ENCODE peak calls at places on chromosomes 5 and 9, in nine cellular contexts. T is posterior vena cava; Z is ACHN; H is naive thymus-derived CD4-positive, alpha-beta T cell; M is breast epithelium; O is mucosa of descending colon; G is NCI-H1930; R is GM12878; Q is NCI-H1436. X is an unnamed sample.

GRCh38 chr5:28523887-28524637 is 1485.7 kb upstream of the CDH9 start:
- DNase-seq in T (no peak), Z (no peak), H (no peak), M (no peak), O (no peak), G (no peak), R (no peak), Q (no peak), X (no peak)

GRCh38 chr9:128249914-128250838 is 25.6 kb downstream of the GOLGA2 start:
- DNase-seq in T (peak; percentile 96), Z (peak; percentile 13), H (peak; percentile 96), M (peak; percentile 93), O (peak; percentile 98), G (peak; percentile 81), R (peak; percentile 25), Q (no peak), X (peak; percentile 99)

GRCh38 chr5:1005904-1006655 is 2.5 kb upstream of the NKD2 start:
- DNase-seq in T (peak; percentile 59), Z (no peak), H (no peak), M (peak; percentile 31), O (peak; percentile 34), G (no peak), R (no peak), Q (no peak), X (peak; percentile 3)

GRCh38 chr9:70465398-70465797 is 50.9 kb upstream of the KLF9 start:
- DNase-seq in T (no peak), Z (no peak), H (no peak), M (no peak), O (no peak), G (no peak), R (no peak), Q (no peak), X (no peak)

GRCh38 chr5:148808864-148809642 is 17.4 kb upstream of the ADRB2 start:
- DNase-seq in T (no peak), Z (no peak), H (peak; percentile 32), M (no peak), O (no peak), G (no peak), R (peak; percentile 58), Q (peak; percentile 44), X (peak; percentile 70)

GRCh38 chr9:100525563-100525962 is 52.3 kb upstream of the CAVIN4 start:
- DNase-seq in T (no peak), Z (no peak), H (no peak), M (no peak), O (no peak), G (no peak), R (no peak), Q (no peak), X (no peak)

GRCh38 chr9:124385623-124386022 is 29.6 kb downstream of the PSMB7 start:
- DNase-seq in T (no peak), Z (no peak), H (no peak), M (no peak), O (no peak), G (no peak), R (no peak), Q (no peak), X (no peak)

GRCh38 chr5:132473608-132474007 is 17.0 kb downstream of the IRF1 start:
- DNase-seq in T (peak; percentile 36), Z (no peak), H (peak; percentile 36), M (no peak), O (peak; percentile 12), G (no peak), R (no peak), Q (no peak), X (no peak)

GRCh38 chr5:81513982-81514381 is 120.0 kb upstream of the ACOT12 start:
- DNase-seq in T (no peak), Z (peak; percentile 35), H (no peak), M (no peak), O (no peak), G (no peak), R (no peak), Q (no peak), X (no peak)

GRCh38 chr5:111439473-111440075 is 72.8 kb downstream of the STARD4 start:
- DNase-seq in T (no peak), Z (no peak), H (no peak), M (no peak), O (no peak), G (no peak), R (no peak), Q (no peak), X (no peak)

GRCh38 chr5:177610770-177611445 is 11.0 kb downstream of the B4GALT7 start:
- DNase-seq in T (no peak), Z (no peak), H (no peak), M (no peak), O (no peak), G (no peak), R (no peak), Q (no peak), X (no peak)

GRCh38 chr5:139696894-139697658 is 48.9 kb downstream of the CXXC5 start:
- DNase-seq in T (peak; percentile 94), Z (peak; percentile 83), H (no peak), M (no peak), O (peak; percentile 78), G (no peak), R (no peak), Q (no peak), X (peak; percentile 67)

GRCh38 chr5:171835066-171835465 is 49.4 kb downstream of the SMIM23 start:
- DNase-seq in T (no peak), Z (no peak), H (no peak), M (no peak), O (no peak), G (no peak), R (no peak), Q (no peak), X (no peak)

GRCh38 chr5:4879693-4880303 is 260.3 kb upstream of the ADAMTS16 start:
- DNase-seq in T (peak; percentile 91), Z (peak; percentile 61), H (no peak), M (peak; percentile 80), O (no peak), G (peak; percentile 28), R (no peak), Q (no peak), X (peak; percentile 25)

GRCh38 chr5:146540421-146540820 is 24.4 kb upstream of the GPR151 start:
- DNase-seq in T (no peak), Z (no peak), H (no peak), M (no peak), O (no peak), G (no peak), R (no peak), Q (no peak), X (no peak)

GRCh38 chr5:107476783-107477182 is 194.0 kb downstream of the EFNA5 start:
- DNase-seq in T (no peak), Z (no peak), H (no peak), M (no peak), O (no peak), G (no peak), R (peak; percentile 80), Q (no peak), X (no peak)

GRCh38 chr5:179732918-179733763 is 519 bp downstream of the MAML1 start:
- DNase-seq in T (peak; percentile 86), Z (peak; percentile 35), H (peak; percentile 32), M (no peak), O (peak; percentile 67), G (no peak), R (no peak), Q (no peak), X (no peak)

GRCh38 chr9:136220017-136220729 is 15.2 kb upstream of the LHX3 start:
- DNase-seq in T (no peak), Z (peak; percentile 82), H (no peak), M (no peak), O (no peak), G (no peak), R (no peak), Q (no peak), X (no peak)

GRCh38 chr9:93254061-93254481 is 70.1 kb downstream of the WNK2 start:
- DNase-seq in T (peak; percentile 60), Z (no peak), H (no peak), M (peak; percentile 30), O (no peak), G (no peak), R (no peak), Q (no peak), X (peak; percentile 22)

GRCh38 chr5:104412649-104413240 is 850.2 kb upstream of the NUDT12 start:
- DNase-seq in T (no peak), Z (peak; percentile 40), H (no peak), M (no peak), O (no peak), G (no peak), R (no peak), Q (no peak), X (no peak)

GRCh38 chr9:95038666-95039065 is 278.8 kb downstream of the FANCC start:
- DNase-seq in T (no peak), Z (no peak), H (no peak), M (no peak), O (no peak), G (no peak), R (no peak), Q (no peak), X (no peak)

GRCh38 chr5:100647461-100648230 is 112.5 kb downstream of the FAM174A start:
- DNase-seq in T (no peak), Z (peak; percentile 57), H (no peak), M (peak; percentile 59), O (peak; percentile 77), G (no peak), R (no peak), Q (peak; percentile 11), X (peak; percentile 77)

GRCh38 chr5:50302815-50303490 is 138.1 kb downstream of the EMB start:
- DNase-seq in T (no peak), Z (peak; percentile 72), H (no peak), M (no peak), O (no peak), G (no peak), R (no peak), Q (no peak), X (no peak)

GRCh38 chr5:134263801-134264200 is 37.9 kb upstream of the PPP2CA start:
- DNase-seq in T (no peak), Z (no peak), H (no peak), M (no peak), O (no peak), G (no peak), R (no peak), Q (no peak), X (no peak)

GRCh38 chr5:133319905-133320520 is 268.2 kb downstream of the HSPA4 start:
- DNase-seq in T (no peak), Z (no peak), H (no peak), M (no peak), O (no peak), G (no peak), R (no peak), Q (no peak), X (no peak)

GRCh38 chr9:35814106-35814840 is 569 bp downstream of the HINT2 start:
- DNase-seq in T (peak; percentile 92), Z (peak; percentile 71), H (no peak), M (peak; percentile 70), O (peak; percentile 85), G (peak; percentile 59), R (no peak), Q (no peak), X (peak; percentile 84)

GRCh38 chr9:92716557-92716956 is 46.6 kb upstream of the IPPK start:
- DNase-seq in T (no peak), Z (peak; percentile 44), H (peak; percentile 66), M (peak; percentile 75), O (peak; percentile 63), G (peak; percentile 29), R (no peak), Q (peak; percentile 40), X (peak; percentile 79)

GRCh38 chr5:64682608-64683007 is 7.7 kb upstream of the SHISAL2B start:
- DNase-seq in T (no peak), Z (no peak), H (no peak), M (no peak), O (no peak), G (no peak), R (no peak), Q (no peak), X (no peak)

GRCh38 chr9:98251554-98251953 is 3.9 kb downstream of the TBC1D2 start:
- DNase-seq in T (no peak), Z (peak; percentile 91), H (no peak), M (no peak), O (no peak), G (no peak), R (no peak), Q (no peak), X (no peak)

GRCh38 chr9:87594218-87594617 is 96.6 kb downstream of the DAPK1 start:
- DNase-seq in T (no peak), Z (peak; percentile 85), H (no peak), M (no peak), O (no peak), G (no peak), R (no peak), Q (no peak), X (no peak)

GRCh38 chr5:32551865-32552264 is 33.5 kb upstream of the SUB1 start:
- DNase-seq in T (no peak), Z (no peak), H (no peak), M (no peak), O (no peak), G (no peak), R (no peak), Q (peak; percentile 4), X (no peak)